ENCODE peak calls at places on chromosomes 2 and 18, in five cellular contexts. G, E, C, P and M are unnamed samples.

GRCh38 chr18:159037-159652 is 788 bp downstream of the USP14 start:
- DNase-seq in G (no peak), E (no peak), C (peak), P (no peak), M (no peak)

GRCh38 chr18:76412818-76413565 is 82.0 kb downstream of the ZNF516 start:
- DNase-seq in G (no peak), E (no peak), C (no peak), P (no peak), M (no peak)

GRCh38 chr2:161131074-161131680 is 29.1 kb upstream of the TANK start:
- DNase-seq in G (no peak), E (no peak), C (no peak), P (no peak), M (no peak)

GRCh38 chr2:158723921-158724802 is 71.0 kb upstream of the DAPL1 start:
- DNase-seq in G (peak), E (no peak), C (no peak), P (no peak), M (no peak)

GRCh38 chr2:127506502-127506901 is 19.8 kb downstream of the IWS1 start:
- DNase-seq in G (no peak), E (no peak), C (no peak), P (no peak), M (no peak)

GRCh38 chr2:67394734-67395133 is 2.4 kb upstream of the ETAA1 start:
- DNase-seq in G (no peak), E (no peak), C (no peak), P (no peak), M (no peak)

GRCh38 chr2:43218550-43219382 is 7.6 kb downstream of the ZFP36L2 start:
- DNase-seq in G (peak), E (peak), C (peak), P (no peak), M (peak)

GRCh38 chr2:222778400-222778799 is 82.4 kb upstream of the ACSL3 start:
- DNase-seq in G (no peak), E (no peak), C (no peak), P (no peak), M (no peak)

GRCh38 chr2:236803621-236804020 is 234.0 kb downstream of the ACKR3 start:
- DNase-seq in G (no peak), E (no peak), C (no peak), P (no peak), M (no peak)

GRCh38 chr2:24766609-24767008 is 26.6 kb downstream of the PTRHD1 start:
- DNase-seq in G (no peak), E (no peak), C (no peak), P (no peak), M (no peak)

GRCh38 chr2:161946489-161947107 is 127.4 kb downstream of the DPP4 start:
- DNase-seq in G (no peak), E (no peak), C (peak), P (no peak), M (no peak)

GRCh38 chr2:231181848-231182247 is 16.6 kb upstream of the ARMC9 start:
- DNase-seq in G (peak), E (peak), C (no peak), P (no peak), M (no peak)

GRCh38 chr2:45661828-45662227 is 10.4 kb downstream of the PRKCE start:
- DNase-seq in G (no peak), E (no peak), C (no peak), P (no peak), M (no peak)

GRCh38 chr2:117942551-117942950 is 71.3 kb downstream of the CCDC93 start:
- DNase-seq in G (no peak), E (no peak), C (no peak), P (no peak), M (no peak)

GRCh38 chr2:179898873-179899272 is 37.5 kb upstream of the ZNF385B start:
- DNase-seq in G (no peak), E (no peak), C (peak), P (no peak), M (no peak)

GRCh38 chr18:47215554-47216138 is 35.8 kb downstream of the SKOR2 start:
- DNase-seq in G (no peak), E (no peak), C (peak), P (no peak), M (no peak)

DNA sequence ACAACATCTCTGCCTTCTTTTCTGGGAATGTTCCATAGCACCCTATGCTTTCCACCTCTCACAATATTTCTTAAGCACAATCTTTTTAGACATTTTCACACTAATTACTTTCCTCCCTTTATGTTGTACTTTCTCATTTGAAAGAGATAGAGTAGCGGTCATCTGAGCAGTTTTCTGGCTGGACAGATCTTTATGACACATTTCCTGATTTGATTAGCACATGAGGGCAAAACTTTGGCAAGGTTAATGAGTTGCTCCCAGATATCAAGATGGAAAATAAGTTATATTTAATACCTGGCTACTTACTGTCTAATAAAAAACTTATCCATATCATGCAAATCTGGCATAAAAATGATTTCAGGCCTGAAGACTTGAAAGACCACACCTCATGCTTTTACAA is 723.9 kb downstream of the SOCS6 start:
- DNase-seq in G (no peak), E (no peak), C (no peak), P (no peak), M (no peak)
- H3K27ac ChIP-seq in G (no peak), E (no peak), C (no peak), P (no peak), M (no peak)

DNA sequence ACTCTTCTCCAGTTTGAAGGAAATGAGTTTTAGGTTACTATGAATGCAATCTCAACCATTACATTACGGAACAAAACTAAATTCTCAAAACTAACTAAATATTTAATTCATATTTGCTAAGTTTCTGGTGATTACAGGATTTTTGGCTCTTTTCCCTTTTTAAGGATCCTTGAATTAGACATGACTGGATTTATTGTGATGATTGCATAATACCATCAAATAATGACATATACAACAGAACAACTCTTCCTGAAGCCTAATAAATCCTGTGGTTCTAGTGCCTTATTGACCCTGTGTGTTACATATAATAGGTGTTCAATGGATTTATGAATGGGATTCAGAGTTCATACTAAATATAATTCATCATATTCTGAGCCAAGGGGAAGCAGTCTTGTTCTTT is 90.5 kb downstream of the WDR7 start:
- DNase-seq in G (no peak), E (no peak), C (no peak), P (no peak), M (no peak)
- TF ChIP-seq CTCF in G (no peak), E (no peak), C (no peak), P (no peak), M (no peak)

DNA sequence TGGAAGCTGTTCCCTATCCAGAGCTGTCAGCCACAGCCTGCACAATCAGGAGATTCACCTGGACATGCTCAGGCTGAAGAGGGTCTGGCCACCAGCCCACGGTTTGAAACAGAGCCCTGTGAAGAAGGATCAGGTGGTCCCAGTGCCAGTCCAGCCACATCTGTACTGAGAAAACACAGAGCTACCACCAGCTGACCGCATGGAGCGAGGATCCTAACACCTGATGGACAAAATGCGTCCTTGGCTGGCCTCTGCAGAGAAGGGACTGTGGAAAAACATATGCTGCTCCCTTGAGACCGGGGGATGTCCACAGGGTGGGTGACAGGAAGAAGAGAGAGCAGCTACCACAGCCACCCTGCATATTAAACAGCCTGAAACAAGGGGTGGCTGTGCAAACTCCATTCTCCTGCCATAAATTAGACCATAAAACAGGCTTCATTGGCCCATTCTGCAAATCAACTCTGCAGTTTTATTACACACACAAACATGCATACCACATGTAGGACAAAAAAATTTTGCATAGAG is 137.3 kb downstream of the BCL2 start:
- DNase-seq in G (no peak), E (no peak), C (no peak), P (no peak), M (no peak)
- H3K27ac ChIP-seq in G (no peak), E (peak), C (no peak), P (no peak), M (no peak)

GRCh38 chr2:110933420-110933819 is 187.3 kb upstream of the BCL2L11 start:
- DNase-seq in G (no peak), E (no peak), C (no peak), P (no peak), M (no peak)

GRCh38 chr2:110925479-110925878 is 193.1 kb downstream of the ACOXL start:
- DNase-seq in G (no peak), E (no peak), C (no peak), P (no peak), M (no peak)

GRCh38 chr2:110934948-110935347 is 185.8 kb upstream of the BCL2L11 start:
- DNase-seq in G (no peak), E (no peak), C (no peak), P (no peak), M (no peak)

GRCh38 chr2:110931648-110932047 is 189.1 kb upstream of the BCL2L11 start:
- DNase-seq in G (no peak), E (no peak), C (no peak), P (no peak), M (no peak)

GRCh38 chr2:110929528-110929927 is 191.2 kb upstream of the BCL2L11 start:
- DNase-seq in G (no peak), E (no peak), C (no peak), P (no peak), M (no peak)
- TF ChIP-seq CTCF in G (no peak), E (no peak), C (no peak), P (no peak), M (no peak)

DNA sequence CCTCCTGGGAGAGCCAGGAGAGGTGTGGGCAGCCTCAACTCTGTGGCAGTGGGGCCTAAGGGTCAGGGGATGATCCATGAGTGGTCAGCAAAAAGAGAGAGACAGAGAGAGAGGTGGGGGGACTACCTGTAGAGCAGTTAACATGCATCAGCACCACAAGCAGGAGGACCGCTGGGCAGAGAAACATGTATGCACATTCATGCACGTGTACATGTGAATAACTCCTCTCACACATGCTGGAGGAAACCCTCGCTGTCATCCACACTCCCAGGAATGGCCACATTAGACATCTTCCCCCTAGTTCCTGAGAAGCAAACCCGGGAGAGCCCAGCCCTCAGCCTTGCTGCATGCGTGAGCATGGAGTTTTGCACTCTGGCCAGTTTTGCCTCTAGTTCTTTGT is 166.1 kb downstream of the SMAD7 start:
- DNase-seq in G (no peak), E (peak), C (peak), P (peak), M (no peak)
- H3K27ac ChIP-seq in G (peak), E (no peak), C (peak), P (no peak), M (no peak)

GRCh38 chr2:165687376-165687775 is 106.7 kb downstream of the GALNT3 start:
- DNase-seq in G (no peak), E (no peak), C (no peak), P (no peak), M (no peak)

GRCh38 chr2:165693838-165694237 is 100.2 kb downstream of the GALNT3 start:
- DNase-seq in G (no peak), E (no peak), C (no peak), P (no peak), M (no peak)

GRCh38 chr2:165691615-165692014 is 102.4 kb downstream of the GALNT3 start:
- DNase-seq in G (no peak), E (no peak), C (no peak), P (no peak), M (no peak)
- TF ChIP-seq CTCF in G (no peak), E (no peak), C (no peak), P (no peak), M (no peak)

GRCh38 chr18:37175727-37176126 is 346.8 kb downstream of the KIAA1328 start:
- DNase-seq in G (no peak), E (no peak), C (no peak), P (no peak), M (no peak)

GRCh38 chr18:37170984-37171383 is 342.1 kb downstream of the KIAA1328 start:
- DNase-seq in G (no peak), E (no peak), C (no peak), P (no peak), M (no peak)

GRCh38 chr18:37179384-37179783 is 350.5 kb downstream of the KIAA1328 start:
- DNase-seq in G (no peak), E (no peak), C (no peak), P (no peak), M (no peak)

GRCh38 chr18:37180086-37180485 is 351.2 kb downstream of the KIAA1328 start:
- DNase-seq in G (no peak), E (no peak), C (no peak), P (no peak), M (no peak)

DNA sequence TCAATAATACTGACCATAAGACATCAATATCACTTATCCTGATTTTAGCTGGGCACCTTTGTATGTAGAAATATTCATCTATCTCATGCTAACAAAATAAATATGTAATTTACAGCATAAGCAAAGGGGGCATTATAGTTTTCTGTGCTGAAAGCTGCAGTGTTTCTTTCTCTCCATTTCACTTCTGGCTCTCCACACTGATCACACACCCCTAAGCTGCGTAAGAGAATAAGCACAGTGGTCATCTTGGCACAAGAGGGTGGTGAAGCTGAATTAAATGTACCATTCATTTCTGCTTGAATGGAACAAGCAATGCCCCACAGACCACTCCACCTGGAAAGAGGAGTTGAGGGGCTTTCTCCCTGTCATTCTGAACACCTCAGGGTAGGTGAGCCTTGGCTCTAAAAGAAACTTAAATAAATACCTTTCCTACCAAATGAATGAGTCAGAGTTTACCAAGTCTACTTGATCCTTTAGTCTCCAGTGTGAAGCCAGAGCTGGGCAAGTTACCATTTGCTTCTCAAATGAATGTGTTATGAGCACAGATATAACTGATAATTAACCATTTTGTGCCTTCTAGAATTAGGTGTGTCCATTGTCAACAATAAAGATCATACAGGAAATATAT is 347.5 kb downstream of the KIAA1328 start:
- DNase-seq in G (no peak), E (no peak), C (no peak), P (no peak), M (no peak)
- H3K27ac ChIP-seq in G (no peak), E (no peak), C (no peak), P (no peak), M (no peak)

DNA sequence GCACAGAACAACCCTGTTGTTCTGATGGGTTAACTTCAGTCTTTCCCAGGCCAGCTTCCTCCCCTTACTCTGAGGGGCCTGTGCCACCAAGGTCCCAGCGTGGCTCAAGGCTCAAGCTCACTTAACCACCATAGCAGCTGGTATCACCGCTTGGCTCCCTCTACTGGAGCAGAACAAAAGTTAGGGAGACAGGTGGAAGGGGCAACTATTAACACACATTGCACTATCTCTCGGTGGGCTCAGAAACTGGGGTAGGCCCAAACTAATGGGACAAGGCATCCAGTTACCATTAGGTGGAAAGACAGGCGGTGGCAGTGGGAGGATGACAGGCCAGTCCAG is 88.7 kb upstream of the ATL2 start:
- DNase-seq in G (no peak), E (no peak), C (no peak), P (no peak), M (no peak)
- TF ChIP-seq CTCF in G (no peak), E (peak), C (peak), P (no peak), M (peak)

DNA sequence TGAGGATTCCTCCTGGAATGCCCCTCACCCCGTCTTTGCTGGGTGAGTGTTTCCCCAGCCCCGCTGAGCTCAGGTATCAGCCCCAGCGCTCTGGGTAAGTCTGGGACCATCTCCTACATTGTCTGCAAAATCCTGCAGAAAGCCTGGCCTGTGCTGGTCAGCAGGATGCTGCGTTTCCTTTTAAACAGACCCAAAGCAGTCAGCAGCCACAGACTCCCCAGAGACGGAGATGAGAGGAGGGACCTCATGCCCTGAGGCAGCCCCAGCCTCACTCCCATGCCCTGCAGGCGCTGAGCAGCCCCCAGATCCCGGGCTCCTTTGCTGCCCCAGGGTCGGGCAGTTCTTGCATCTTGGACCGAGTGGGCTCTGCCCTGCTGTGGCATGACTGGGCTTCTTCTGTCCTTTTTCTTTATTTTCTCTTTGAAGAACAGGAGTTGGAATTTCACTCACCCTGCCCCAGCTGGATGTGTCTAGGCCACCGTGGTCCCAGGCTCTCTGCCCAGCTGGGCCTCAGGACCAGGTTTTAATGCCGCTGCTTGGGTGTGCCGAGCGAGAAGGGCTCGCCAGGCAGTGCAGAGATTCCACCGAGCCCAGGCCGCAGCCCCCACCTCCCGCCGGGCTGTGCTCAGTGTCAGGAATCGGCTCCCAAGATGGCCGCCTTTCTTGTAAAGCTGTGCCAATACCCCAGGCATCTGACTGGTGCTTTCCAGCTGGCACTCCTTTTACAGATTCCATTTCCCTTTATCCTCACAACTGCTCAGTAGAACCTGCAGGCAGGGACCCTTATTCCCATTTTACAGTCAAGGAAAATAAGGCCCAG is 43.6 kb downstream of the ODC1 start:
- DNase-seq in G (peak), E (no peak), C (no peak), P (peak), M (no peak)
- H3K27ac ChIP-seq in G (peak), E (peak), C (no peak), P (peak), M (peak)